ENCODE peak calls at places on chromosomes 11 and 22, in eight cellular contexts. W is 8988T; U is WTC11; C is LoVo; M is NCI-H2081; A is EH; R is activated naive CD4-positive, alpha-beta T cell; O is neuronal stem cell. Q is an unnamed sample.

GRCh38 chr11:109818303-109818702 is 274.9 kb upstream of the ZC3H12C start:
- DNase-seq in W (no peak), U (no peak), C (no peak), M (no peak), A (no peak), R (no peak), O (no peak), Q (no peak)

GRCh38 chr11:36628765-36629199 is 30.7 kb upstream of the RAG2 start:
- DNase-seq in W (no peak), U (no peak), C (no peak), M (no peak), A (peak), R (no peak), O (no peak), Q (no peak)

GRCh38 chr11:20118209-20118608 is 42.1 kb downstream of the DBX1 start:
- DNase-seq in W (no peak), U (no peak), C (no peak), M (no peak), A (no peak), R (no peak), O (no peak), Q (no peak)

GRCh38 chr22:39090426-39091064 is 6.5 kb upstream of the APOBEC3H start:
- DNase-seq in W (no peak), U (no peak), C (peak), M (no peak), A (no peak), R (peak), O (no peak), Q (no peak)

GRCh38 chr11:81804858-81805257 is 928.8 kb downstream of the FAM181B start:
- DNase-seq in W (no peak), U (no peak), C (no peak), M (no peak), A (no peak), R (no peak), O (no peak), Q (no peak)

GRCh38 chr11:122159173-122159701 is 43.2 kb upstream of the BLID start:
- DNase-seq in W (no peak), U (peak), C (no peak), M (no peak), A (peak), R (no peak), O (no peak), Q (no peak)

GRCh38 chr22:17319541-17319940 is 49.7 kb upstream of the CECR2 start:
- DNase-seq in W (no peak), U (no peak), C (no peak), M (peak), A (no peak), R (no peak), O (peak), Q (no peak)

GRCh38 chr11:83744620-83745192 is 458.5 kb upstream of the CCDC90B start:
- DNase-seq in W (no peak), U (no peak), C (no peak), M (no peak), A (no peak), R (no peak), O (no peak), Q (no peak)

GRCh38 chr11:34145847-34146381 is 40.5 kb downstream of the NAT10 start:
- DNase-seq in W (no peak), U (no peak), C (no peak), M (no peak), A (no peak), R (no peak), O (no peak), Q (no peak)

GRCh38 chr11:6271598-6271997 is 12.0 kb downstream of the CCKBR start:
- DNase-seq in W (no peak), U (no peak), C (no peak), M (no peak), A (no peak), R (no peak), O (no peak), Q (no peak)

GRCh38 chr11:123549901-123550619 is 104.4 kb downstream of the SCN3B start:
- DNase-seq in W (no peak), U (no peak), C (no peak), M (no peak), A (no peak), R (no peak), O (no peak), Q (no peak)

GRCh38 chr22:37639070-37639760 is at the start of gene SH3BP1:
- DNase-seq in W (peak), U (peak), C (peak), M (peak), A (peak), R (no peak), O (no peak), Q (peak)

GRCh38 chr11:134750619-134751018 is 338.6 kb upstream of the B3GAT1 start:
- DNase-seq in W (no peak), U (no peak), C (no peak), M (no peak), A (no peak), R (no peak), O (no peak), Q (no peak)

GRCh38 chr11:4190098-4190497 is 95.5 kb downstream of the RRM1 start:
- DNase-seq in W (no peak), U (no peak), C (no peak), M (no peak), A (no peak), R (no peak), O (no peak), Q (no peak)

GRCh38 chr22:23457586-23457985 is 122.5 kb downstream of the IGLL1 start:
- DNase-seq in W (no peak), U (no peak), C (no peak), M (peak), A (no peak), R (no peak), O (no peak), Q (no peak)

GRCh38 chr11:112057170-112057569 is 16.6 kb downstream of the PIH1D2 start:
- DNase-seq in W (no peak), U (no peak), C (no peak), M (no peak), A (no peak), R (no peak), O (no peak), Q (no peak)

GRCh38 chr22:43639228-43639948 is 172.7 kb downstream of the EFCAB6 start:
- DNase-seq in W (no peak), U (no peak), C (no peak), M (no peak), A (no peak), R (no peak), O (no peak), Q (no peak)

GRCh38 chr22:22748297-22748743 is 103.9 kb downstream of the GGTLC2 start:
- DNase-seq in W (no peak), U (peak), C (peak), M (no peak), A (peak), R (no peak), O (peak), Q (peak)

GRCh38 chr11:79982185-79982584 is 541.4 kb upstream of the TENM4 start:
- DNase-seq in W (no peak), U (no peak), C (no peak), M (no peak), A (no peak), R (no peak), O (no peak), Q (no peak)

GRCh38 chr11:13114566-13115465 is 105.7 kb downstream of the RASSF10 start:
- DNase-seq in W (peak), U (peak), C (no peak), M (peak), A (no peak), R (no peak), O (peak), Q (peak)

GRCh38 chr11:8807544-8808225 is 103.3 kb upstream of the AKIP1 start:
- DNase-seq in W (no peak), U (no peak), C (no peak), M (no peak), A (peak), R (no peak), O (no peak), Q (no peak)

GRCh38 chr22:31093090-31093850 is 12.2 kb downstream of the SMTN start:
- DNase-seq in W (peak), U (no peak), C (no peak), M (no peak), A (no peak), R (no peak), O (no peak), Q (no peak)

GRCh38 chr11:45169310-45170072 is 23.1 kb downstream of the PRDM11 start:
- DNase-seq in W (no peak), U (no peak), C (no peak), M (no peak), A (no peak), R (no peak), O (no peak), Q (no peak)